ENCODE peak calls at places on chromosomes 3 and 15, in six cellular contexts. O is left ventricle myocardium inferior, F is lung, W is RWPE1, E is amniotic stem cell, Z is astrocyte of the spinal cord. U is an unnamed sample.

GRCh38 chr3:31140470-31140869 is 246.0 kb upstream of the GADL1 start:
- DNase-seq in E (no peak), W (no peak), Z (no peak), O (no peak), F (no peak), U (no peak)

GRCh38 chr3:147930417-147930816 is 521.3 kb downstream of the ZIC1 start:
- DNase-seq in F (no peak), E (no peak), W (peak; percentile 15), O (no peak), Z (peak; percentile 48), U (no peak)

GRCh38 chr3:125278155-125278554 is 65.6 kb upstream of the SLC12A8 start:
- DNase-seq in F (no peak), E (no peak), W (no peak), O (no peak), Z (no peak), U (no peak)

GRCh38 chr3:187165144-187165543 is 25.8 kb upstream of the RPL39L start:
- DNase-seq in O (no peak), E (no peak), F (no peak), Z (peak; percentile 64), W (peak; percentile 59), U (peak; percentile 52)

GRCh38 chr3:184842433-184842832 is 30.5 kb downstream of the VPS8 start:
- DNase-seq in O (no peak), Z (no peak), F (no peak), W (no peak), E (no peak), U (no peak)

GRCh38 chr3:48596157-48596556 is 1.0 kb upstream of the COL7A1 start:
- DNase-seq in Z (no peak), F (no peak), W (no peak), E (no peak), O (no peak), U (no peak)

GRCh38 chr15:83673385-83673784 is 19.5 kb downstream of the ADAMTSL3 start:
- DNase-seq in O (no peak), Z (no peak), E (no peak), F (no peak), W (no peak), U (no peak)

GRCh38 chr3:64440498-64440897 is 215.2 kb upstream of the PRICKLE2 start:
- DNase-seq in E (no peak), Z (peak; percentile 88), O (no peak), W (peak; percentile 57), F (peak; percentile 84), U (peak; percentile 77)

GRCh38 chr3:184368804-184369183 is 7.3 kb downstream of the POLR2H start:
- DNase-seq in O (no peak), W (no peak), Z (peak; percentile 92), E (no peak), F (no peak), U (no peak)

GRCh38 chr3:138254199-138254598 is 67.1 kb downstream of the ARMC8 start:
- DNase-seq in W (peak; percentile 38), F (no peak), O (no peak), Z (no peak), E (no peak), U (no peak)

GRCh38 chr3:107525101-107525953 is 2.6 kb downstream of the BBX start:
- DNase-seq in Z (peak; percentile 33), O (peak; percentile 41), E (no peak), F (peak; percentile 37), W (peak; percentile 10), U (peak; percentile 32)

GRCh38 chr3:116280130-116280740 is 165.1 kb downstream of the LSAMP start:
- DNase-seq in Z (no peak), E (no peak), W (no peak), O (no peak), F (no peak), U (no peak)

GRCh38 chr3:151379083-151379734 is 5.3 kb downstream of the P2RY12 start:
- DNase-seq in O (no peak), W (peak; percentile 10), Z (no peak), F (no peak), E (no peak), U (peak; percentile 15)

GRCh38 chr3:168933614-168934013 is 729.9 kb downstream of the MECOM start:
- DNase-seq in E (no peak), F (no peak), O (no peak), Z (peak; percentile 87), W (no peak), U (no peak)

GRCh38 chr3:66722675-66723074 is 221.9 kb upstream of the LRIG1 start:
- DNase-seq in E (peak; percentile 63), W (peak; percentile 1), O (peak; percentile 17), F (no peak), Z (peak; percentile 77), U (peak; percentile 19)

GRCh38 chr15:31024330-31024729 is 32.9 kb upstream of the MTMR10 start:
- DNase-seq in O (no peak), W (peak; percentile 97), E (peak; percentile 58), Z (peak; percentile 95), F (no peak), U (no peak)

GRCh38 chr3:105877625-105877913 is 8.8 kb upstream of the CBLB start:
- DNase-seq in Z (no peak), F (no peak), W (no peak), E (no peak), O (no peak), U (no peak)

GRCh38 chr3:20037255-20037996 is 2.8 kb upstream of the KAT2B start:
- DNase-seq in E (no peak), Z (no peak), F (no peak), W (no peak), O (no peak), U (no peak)

GRCh38 chr3:138694287-138695007 is 85.9 kb downstream of the FAIM start:
- DNase-seq in O (no peak), E (peak; percentile 34), Z (peak; percentile 96), W (peak; percentile 50), F (no peak), U (no peak)

GRCh38 chr15:92005154-92005553 is 151.6 kb downstream of the SLCO3A1 start:
- DNase-seq in Z (no peak), E (no peak), W (no peak), O (no peak), F (no peak), U (no peak)

GRCh38 chr3:31680072-31680870 is 147.5 kb downstream of the STT3B start:
- DNase-seq in E (no peak), Z (no peak), O (no peak), F (peak; percentile 71), W (no peak), U (no peak)

GRCh38 chr3:187223799-187224198 is 26.5 kb downstream of the RTP1 start:
- DNase-seq in Z (no peak), E (no peak), F (no peak), W (peak; percentile 53), O (no peak), U (peak; percentile 32)

GRCh38 chr3:188164248-188164687 is 10.3 kb downstream of the LPP start:
- DNase-seq in Z (no peak), W (peak; percentile 26), F (no peak), O (no peak), E (no peak), U (peak; percentile 59)

GRCh38 chr3:115974940-115975339 is 351.6 kb downstream of the GAP43 start:
- DNase-seq in E (no peak), O (no peak), W (no peak), Z (no peak), F (no peak), U (no peak)

GRCh38 chr3:52090131-52090548 is 33.8 kb upstream of the DUSP7 start:
- DNase-seq in Z (peak; percentile 97), O (no peak), W (peak; percentile 41), E (peak; percentile 35), F (no peak), U (no peak)

GRCh38 chr15:56736308-56736707 is 3.0 kb upstream of the ZNF280D start:
- DNase-seq in F (no peak), Z (peak; percentile 81), W (peak; percentile 16), O (no peak), E (no peak), U (no peak)

GRCh38 chr3:179544981-179545645 is 17.6 kb upstream of the ACTL6A start:
- DNase-seq in W (no peak), F (no peak), O (no peak), E (no peak), Z (peak; percentile 91), U (no peak)

GRCh38 chr3:118810499-118811035 is 224.1 kb downstream of the IGSF11 start:
- DNase-seq in F (no peak), W (no peak), E (no peak), Z (no peak), O (no peak), U (no peak)

GRCh38 chr3:120678984-120679383 is 3.1 kb downstream of the HGD start:
- DNase-seq in E (no peak), Z (no peak), O (no peak), F (no peak), W (no peak), U (no peak)

GRCh38 chr3:69542265-69543079 is 156.6 kb upstream of the FRMD4B start:
- DNase-seq in F (no peak), Z (no peak), E (no peak), W (peak; percentile 51), O (peak; percentile 46), U (no peak)

GRCh38 chr3:158842946-158843345 is 41.1 kb downstream of the MFSD1 start:
- DNase-seq in F (no peak), O (no peak), W (no peak), Z (no peak), E (no peak), U (no peak)

GRCh38 chr15:31228980-31229826 is 97.4 kb upstream of the KLF13 start:
- DNase-seq in F (peak; percentile 51), O (no peak), E (no peak), Z (no peak), W (no peak), U (peak; percentile 48)

GRCh38 chr3:113167929-113168771 is 43.2 kb upstream of the BOC start:
- DNase-seq in O (no peak), Z (no peak), W (no peak), F (no peak), E (no peak), U (no peak)

GRCh38 chr3:100158877-100159563 is 44.7 kb upstream of the FILIP1L start:
- DNase-seq in O (no peak), E (peak; percentile 46), W (no peak), Z (no peak), F (no peak), U (no peak)

GRCh38 chr3:176683382-176683781 is 513.9 kb downstream of the TBL1XR1 start:
- DNase-seq in E (no peak), W (no peak), Z (no peak), F (no peak), O (no peak), U (no peak)

GRCh38 chr3:123267821-123268220 is 66.1 kb downstream of the SEC22A start:
- DNase-seq in Z (no peak), O (no peak), W (no peak), F (no peak), E (no peak), U (no peak)

GRCh38 chr3:40585381-40586016 is 60.7 kb downstream of the ZNF621 start:
- DNase-seq in Z (no peak), O (no peak), W (no peak), F (no peak), E (no peak), U (no peak)